ENCODE peak calls at places on chromosomes 11 and 22, in eight cellular contexts. E is GM12878, U is Panc1, H is HCT116, I is HepG2, Z is upper lobe of left lung, W is GM23338, Q is K562. N is an unnamed sample.

GRCh38 chr11:78465169-78465942 is 47.7 kb upstream of the GAB2 start:
- ATAC-seq in H (no peak), E (peak), U (no peak), Z (no peak), Q (no peak), W (no peak), I (peak), N (no peak)

GRCh38 chr11:12411806-12412727 is 34.7 kb downstream of the PARVA start:
- ATAC-seq in W (peak), I (peak), H (peak), E (peak), Z (peak), Q (peak), U (peak), N (peak)

GRCh38 chr11:8800498-8801110 is 110.4 kb upstream of the AKIP1 start:
- ATAC-seq in Q (no peak), E (no peak), Z (no peak), W (no peak), I (no peak), H (no peak), U (no peak), N (no peak)

GRCh38 chr22:35887296-35887875 is 141.2 kb downstream of the RBFOX2 start:
- ATAC-seq in H (no peak), W (no peak), Q (no peak), E (no peak), I (no peak), U (no peak), Z (no peak), N (no peak)

GRCh38 chr22:23094260-23094659 is 23.9 kb downstream of the GNAZ start:
- ATAC-seq in H (no peak), U (no peak), I (no peak), Q (no peak), W (no peak), Z (no peak), E (no peak), N (no peak)

GRCh38 chr22:42895087-42895486 is 38.0 kb upstream of the ARFGAP3 start:
- ATAC-seq in U (no peak), Z (peak), W (no peak), E (peak), H (no peak), I (no peak), Q (no peak), N (no peak)

GRCh38 chr11:6297831-6298230 is 22.5 kb downstream of the CAVIN3 start:
- ATAC-seq in Q (peak), E (peak), W (no peak), Z (no peak), U (peak), H (peak), I (peak), N (no peak)

GRCh38 chr11:128555606-128556005 is 31.8 kb downstream of the ETS1 start:
- ATAC-seq in I (no peak), Q (no peak), U (no peak), H (peak), Z (no peak), E (no peak), W (peak), N (no peak)

GRCh38 chr22:49447837-49448236 is 379.8 kb downstream of the BRD1 start:
- ATAC-seq in H (no peak), Z (no peak), E (no peak), W (no peak), U (no peak), I (no peak), Q (no peak), N (no peak)

DNA sequence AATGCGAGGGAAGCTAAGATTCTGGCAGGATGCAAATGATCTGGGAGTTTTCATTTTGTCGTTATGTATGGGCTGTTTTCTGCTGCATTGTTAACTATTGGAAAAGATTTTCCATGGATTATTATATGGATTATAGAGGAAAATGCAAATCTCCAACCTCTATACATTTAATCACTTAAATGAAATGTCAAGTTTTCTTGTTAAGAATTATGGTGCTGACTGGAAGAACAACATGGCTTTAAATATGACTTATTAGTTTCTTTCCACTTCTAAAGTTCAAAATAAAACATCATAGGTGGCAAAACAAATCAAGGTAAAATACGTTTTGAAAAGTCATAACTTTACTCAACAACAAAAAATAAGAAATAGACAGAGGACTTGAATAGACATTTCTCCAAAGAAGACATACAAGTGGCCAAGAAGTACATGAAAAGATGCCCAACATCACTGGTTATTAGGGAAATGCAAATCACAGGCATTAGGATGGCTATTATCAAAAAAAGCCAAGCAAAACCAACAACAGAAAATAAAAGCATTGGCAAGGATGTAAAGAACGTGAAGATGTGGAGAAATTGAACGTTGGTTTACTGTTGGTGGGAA is 56.2 kb upstream of the CLDN5 start:
- ATAC-seq in Z (no peak), Q (no peak), U (no peak), H (no peak), I (no peak), W (no peak), E (no peak), N (no peak)
- H3K4me3 ChIP-seq in Z (no peak), Q (no peak), U (no peak), H (no peak), I (no peak), W (no peak), E (no peak), N (no peak)

GRCh38 chr11:16879690-16880089 is 134.5 kb downstream of the PLEKHA7 start:
- ATAC-seq in W (no peak), Z (no peak), I (no peak), U (no peak), H (no peak), E (no peak), Q (no peak), N (no peak)

GRCh38 chr11:16880184-16880583 is 134.0 kb downstream of the PLEKHA7 start:
- ATAC-seq in Q (no peak), H (no peak), E (no peak), Z (no peak), U (no peak), W (no peak), I (no peak), N (no peak)

GRCh38 chr11:16883179-16883578 is 131.0 kb downstream of the PLEKHA7 start:
- ATAC-seq in E (no peak), Q (peak), I (peak), W (peak), Z (peak), H (peak), U (peak), N (no peak)

GRCh38 chr11:16881766-16882165 is 132.4 kb downstream of the PLEKHA7 start:
- ATAC-seq in W (no peak), Z (no peak), I (no peak), U (no peak), Q (no peak), E (peak), H (no peak), N (no peak)

DNA sequence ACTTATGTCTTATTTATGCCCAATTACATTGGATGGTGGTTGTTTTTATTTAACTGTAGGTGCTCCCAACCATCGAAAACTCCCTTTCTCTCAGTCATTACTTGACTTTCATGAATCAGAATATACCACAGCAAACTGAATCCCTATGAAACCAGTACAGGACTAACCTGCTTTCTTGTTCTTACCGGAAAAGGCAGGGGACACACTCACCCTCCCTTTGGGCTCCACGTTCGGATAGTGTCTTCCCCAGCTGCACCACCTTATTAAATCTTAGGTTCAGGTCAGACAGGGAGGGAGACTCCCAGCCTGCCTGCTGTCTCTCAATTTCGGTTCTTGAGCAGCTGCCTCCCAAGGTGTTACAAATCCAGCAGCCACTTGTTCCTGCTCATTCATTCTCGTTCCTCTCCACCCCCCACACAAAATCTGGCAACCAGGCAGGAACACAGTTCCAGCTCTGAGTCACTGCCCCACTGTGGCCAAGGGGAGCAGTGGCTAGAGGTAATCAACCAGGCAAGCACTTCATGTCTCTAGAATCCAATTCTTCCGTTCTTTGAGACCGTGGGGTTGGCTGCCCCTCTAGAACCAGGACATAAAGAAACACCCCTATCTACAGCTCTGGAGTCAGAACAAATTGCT is 133.0 kb downstream of the PLEKHA7 start:
- ATAC-seq in Z (peak), U (peak), H (peak), E (peak), Q (peak), W (peak), I (peak), N (peak)
- H3K27ac ChIP-seq in Z (no peak), U (no peak), H (no peak), E (no peak), Q (no peak), W (no peak), I (no peak), N (no peak)

DNA sequence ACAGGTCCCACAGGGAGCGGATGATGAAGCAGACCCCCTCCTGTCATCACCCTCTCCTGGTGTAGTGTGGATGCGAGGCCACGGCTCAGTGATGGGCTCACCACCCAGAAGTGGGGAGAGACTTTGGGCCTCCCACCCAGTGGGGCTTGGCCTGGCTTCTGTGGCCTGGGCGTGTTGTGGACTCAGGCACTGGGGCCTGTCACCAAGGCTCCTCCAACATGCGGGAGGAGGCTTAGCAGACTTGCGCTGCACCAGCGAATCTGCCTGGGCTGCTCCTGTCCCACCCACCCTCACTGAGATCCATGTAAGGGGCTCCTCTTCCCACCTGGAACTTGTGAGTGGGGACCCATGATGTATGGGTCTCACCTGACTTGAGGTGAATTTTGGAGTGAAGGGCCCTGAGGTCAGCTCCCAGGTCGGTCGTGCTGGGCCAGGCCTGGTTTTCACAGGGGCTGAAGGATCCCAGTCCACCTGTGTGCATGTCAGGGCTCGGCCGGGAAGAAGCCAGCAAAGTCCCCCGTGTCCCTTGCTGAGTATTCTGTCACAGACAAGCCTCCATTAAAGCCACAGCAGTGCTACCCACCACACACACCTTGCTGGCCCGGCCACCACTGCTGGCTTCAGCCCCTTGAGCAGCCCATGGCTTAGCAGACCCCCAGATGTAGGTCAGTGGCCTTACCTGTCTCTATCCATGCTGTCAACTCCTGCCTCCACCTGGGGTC is 4.2 kb downstream of the THAP7 start:
- ATAC-seq in W (no peak), Q (no peak), E (no peak), I (no peak), U (no peak), Z (no peak), H (no peak), N (no peak)
- TF ChIP-seq POLR2AphosphoS5 in W (no peak), Q (no peak), E (no peak), I (no peak), U (no peak), Z (no peak), H (no peak), N (no peak)

GRCh38 chr11:119335091-119335654 is 846 bp downstream of the RNF26 start:
- ATAC-seq in H (no peak), U (no peak), I (no peak), E (no peak), Q (no peak), W (no peak), Z (no peak), N (no peak)

GRCh38 chr11:119336744-119337469 is 2.6 kb downstream of the RNF26 start:
- ATAC-seq in Z (no peak), Q (no peak), I (no peak), H (no peak), U (no peak), E (no peak), W (no peak), N (no peak)

GRCh38 chr11:119334173-119334930 is at the start of gene RNF26:
- ATAC-seq in Q (peak), U (peak), I (peak), E (peak), W (peak), H (peak), Z (peak), N (peak)

GRCh38 chr11:119337581-119338317 is 2.9 kb downstream of the C1QTNF5 start:
- ATAC-seq in Z (no peak), H (peak), I (no peak), E (peak), W (peak), U (peak), Q (peak), N (no peak)

DNA sequence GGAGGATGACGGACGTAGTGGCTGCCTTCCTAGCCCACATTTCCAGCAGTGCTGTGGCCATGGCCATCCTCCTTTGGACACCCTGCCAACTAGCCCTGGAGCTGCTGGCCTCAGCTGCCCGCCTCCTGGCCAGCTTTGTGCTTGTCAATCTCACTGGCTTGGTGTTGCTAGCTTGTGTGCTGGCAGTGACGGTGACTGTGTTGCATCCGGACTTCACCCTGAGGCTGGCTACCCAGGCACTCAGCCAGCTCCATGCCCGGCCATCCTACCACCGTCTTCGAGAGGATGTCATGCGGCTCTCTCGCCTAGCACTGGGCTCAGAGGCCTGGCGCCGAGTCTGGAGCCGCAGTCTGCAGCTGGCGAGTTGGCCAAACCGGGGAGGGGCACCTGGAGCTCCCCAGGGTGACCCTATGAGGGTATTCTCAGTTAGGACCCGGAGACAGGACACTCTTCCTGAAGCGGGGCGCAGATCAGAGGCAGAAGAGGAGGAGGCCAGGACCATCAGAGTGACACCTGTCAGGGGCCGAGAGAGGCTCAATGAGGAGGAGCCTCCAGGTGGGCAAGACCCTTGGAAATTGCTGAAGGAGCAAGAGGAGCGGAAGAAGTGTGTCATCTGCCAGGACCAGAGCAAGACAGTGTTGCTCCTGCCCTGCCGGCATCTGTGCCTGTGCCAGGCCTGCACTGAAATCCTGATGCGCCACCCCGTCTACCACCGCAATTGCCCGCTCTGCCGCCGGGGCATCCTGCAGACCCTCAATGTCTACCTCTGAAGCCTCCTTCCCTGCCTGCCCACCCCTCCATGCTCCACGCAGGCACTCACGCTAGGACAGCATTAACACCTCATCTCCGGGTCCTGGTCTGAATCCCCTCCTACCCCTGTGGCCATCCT is 1.6 kb downstream of the RNF26 start:
- ATAC-seq in Z (no peak), U (no peak), W (no peak), E (no peak), I (no peak), Q (no peak), H (no peak), N (no peak)
- H3K4me3 ChIP-seq in Z (peak), U (peak), W (peak), E (peak), I (peak), Q (peak), H (peak), N (peak)

N was measured in gastroesophageal sphincter.